ENCODE peak calls at places on chromosomes 2 and 18, in seven cellular contexts. C, K, F, D, S, X and N are unnamed samples.
A peak's percentile ranks its signal among the peaks of the same experiment; 100 is the strongest.

GRCh38 chr2:68907232-68907922 is 36.2 kb upstream of the BMP10 start:
- DNase-seq in C (no peak), K (no peak), F (no peak), D (no peak), S (no peak), X (no peak), N (no peak)

GRCh38 chr2:147792966-147793617 is 51.7 kb upstream of the ACVR2A start:
- DNase-seq in C (no peak), K (no peak), F (no peak), D (no peak), S (no peak), X (no peak), N (no peak)

GRCh38 chr2:72694715-72695496 is 130.9 kb downstream of the EXOC6B start:
- DNase-seq in C (peak; percentile 58), K (peak; percentile 94), F (no peak), D (no peak), S (peak; percentile 5), X (no peak), N (no peak)

GRCh38 chr2:237864940-237865622 is 5.7 kb downstream of the RAMP1 start:
- DNase-seq in C (peak; percentile 68), K (no peak), F (no peak), D (no peak), S (no peak), X (peak; percentile 38), N (no peak)

GRCh38 chr18:22257022-22257543 is 87.7 kb downstream of the GATA6 start:
- DNase-seq in C (no peak), K (no peak), F (no peak), D (no peak), S (no peak), X (no peak), N (no peak)

GRCh38 chr2:230908595-230909191 is 16.3 kb downstream of the GPR55 start:
- DNase-seq in C (no peak), K (peak; percentile 59), F (no peak), D (peak; percentile 70), S (peak; percentile 77), X (no peak), N (peak; percentile 72)

GRCh38 chr18:34083910-34084309 is 140.8 kb downstream of the NOL4 start:
- DNase-seq in C (no peak), K (no peak), F (no peak), D (no peak), S (no peak), X (no peak), N (no peak)

GRCh38 chr18:40179647-40180175 is 1775.3 kb upstream of the PIK3C3 start:
- DNase-seq in C (no peak), K (no peak), F (no peak), D (no peak), S (no peak), X (no peak), N (no peak)

GRCh38 chr2:118112771-118113334 is 24.6 kb downstream of the INSIG2 start:
- DNase-seq in C (no peak), K (peak; percentile 52), F (no peak), D (peak; percentile 87), S (no peak), X (no peak), N (no peak)

GRCh38 chr18:36187138-36187825 is at the start of gene MOCOS:
- DNase-seq in C (peak; percentile 92), K (peak; percentile 68), F (no peak), D (peak; percentile 29), S (peak; percentile 97), X (peak; percentile 94), N (peak; percentile 27)

GRCh38 chr18:25605322-25605721 is 253.4 kb upstream of the ZNF521 start:
- DNase-seq in C (no peak), K (no peak), F (no peak), D (no peak), S (no peak), X (no peak), N (no peak)
- TF ChIP-seq YY1 in C (no peak), K (no peak), F (no peak), D (no peak), S (no peak), X (no peak), N (no peak)

GRCh38 chr2:64844087-64844486 is 145.1 kb upstream of the SLC1A4 start:
- DNase-seq in C (no peak), K (no peak), F (no peak), D (no peak), S (peak; percentile 21), X (no peak), N (no peak)

GRCh38 chr2:64847930-64848329 is 141.3 kb upstream of the SLC1A4 start:
- DNase-seq in C (no peak), K (no peak), F (no peak), D (no peak), S (no peak), X (no peak), N (no peak)

GRCh38 chr2:64846175-64846574 is 143.0 kb upstream of the SLC1A4 start:
- DNase-seq in C (no peak), K (no peak), F (no peak), D (no peak), S (no peak), X (no peak), N (no peak)

GRCh38 chr2:64848363-64848762 is 140.8 kb upstream of the SLC1A4 start:
- DNase-seq in C (no peak), K (no peak), F (no peak), D (no peak), S (no peak), X (no peak), N (no peak)

DNA sequence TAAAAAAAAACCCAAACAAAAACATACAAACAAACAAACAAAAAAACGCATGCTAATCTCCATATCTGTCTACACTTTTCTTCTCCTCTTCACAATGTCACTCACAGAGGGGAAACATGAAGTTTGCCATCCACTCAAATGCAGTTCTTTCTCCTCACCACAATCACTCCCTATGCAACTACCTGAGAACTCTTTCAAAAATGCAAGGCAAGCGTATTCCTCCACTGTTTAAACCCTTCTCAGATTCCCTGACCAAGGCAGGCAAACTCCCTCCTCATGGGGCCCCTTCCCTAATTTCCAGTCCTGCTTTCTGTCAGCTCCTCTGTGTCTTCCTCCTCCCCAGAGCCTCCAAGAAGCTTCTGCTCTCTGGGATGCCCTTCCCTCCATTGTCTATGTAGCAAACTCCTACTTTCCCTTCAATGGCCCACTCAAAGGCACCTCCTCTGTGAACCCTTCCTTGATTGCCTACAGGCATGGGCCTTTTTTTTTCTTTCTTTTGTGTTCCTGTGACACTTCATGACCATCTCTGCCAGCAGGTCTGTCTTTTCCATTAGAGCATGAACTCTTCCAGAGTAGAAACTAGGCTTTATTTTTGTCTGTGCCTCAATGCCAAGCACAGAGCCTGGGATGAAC is 143.8 kb upstream of the SLC1A4 start:
- DNase-seq in C (no peak), K (no peak), F (no peak), D (no peak), S (no peak), X (no peak), N (no peak)
- TF ChIP-seq YY1 in C (no peak), K (no peak), F (no peak), D (no peak), S (no peak), X (no peak), N (no peak)

DNA sequence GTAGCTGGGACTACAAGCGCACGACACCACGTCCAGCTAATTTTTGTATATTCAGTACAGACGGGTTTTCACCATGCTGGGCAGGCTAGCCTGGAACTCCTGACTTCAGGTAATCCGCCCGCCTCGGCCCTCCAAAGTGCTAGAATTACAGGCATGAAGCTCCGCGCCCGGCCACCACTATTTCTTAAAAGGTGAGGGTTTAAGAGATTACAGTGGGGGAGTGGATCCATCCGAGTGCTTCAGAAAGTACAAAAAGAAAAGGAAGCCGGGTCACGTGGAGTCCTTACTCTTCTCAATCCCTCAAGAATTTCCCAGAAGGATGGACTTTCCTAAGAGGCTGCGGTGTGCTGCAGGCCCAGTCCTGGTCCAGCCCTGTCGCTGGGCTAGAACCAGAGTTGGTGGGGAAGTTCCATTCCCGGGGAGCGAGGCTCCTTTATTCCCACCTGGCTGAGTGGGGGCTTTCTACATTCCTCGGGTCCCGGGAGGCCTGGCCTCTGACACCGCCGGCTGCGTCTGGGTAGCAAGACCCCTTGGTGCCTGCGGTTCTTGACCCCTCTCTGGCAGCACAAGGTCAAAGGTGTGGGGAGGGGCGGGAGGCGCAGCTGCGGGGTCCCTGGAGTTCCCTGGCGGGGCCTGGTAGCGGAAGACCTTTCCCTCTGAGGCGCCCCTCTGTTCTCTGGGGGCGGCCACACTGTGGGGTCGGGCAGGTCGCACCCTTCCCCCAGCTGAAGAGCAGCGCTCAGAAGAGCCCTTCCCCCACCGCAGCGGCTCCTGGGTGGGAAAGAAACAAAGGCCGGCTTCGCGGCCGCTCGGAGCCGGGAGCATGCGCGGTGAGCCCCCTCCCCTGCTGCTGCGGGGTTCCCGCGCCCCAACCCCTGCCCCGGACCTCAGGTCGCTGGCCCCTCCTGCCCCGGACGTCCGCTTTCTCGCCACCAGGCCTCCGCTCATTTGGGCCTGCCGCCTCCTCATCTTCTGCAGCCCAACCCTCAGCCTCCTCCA is 146.5 kb downstream of the ANKRD44 start:
- DNase-seq in C (no peak), K (no peak), F (no peak), D (no peak), S (no peak), X (peak; percentile 81), N (no peak)
- TF ChIP-seq YY1 in C (no peak), K (no peak), F (no peak), D (no peak), S (no peak), X (no peak), N (no peak)

DNA sequence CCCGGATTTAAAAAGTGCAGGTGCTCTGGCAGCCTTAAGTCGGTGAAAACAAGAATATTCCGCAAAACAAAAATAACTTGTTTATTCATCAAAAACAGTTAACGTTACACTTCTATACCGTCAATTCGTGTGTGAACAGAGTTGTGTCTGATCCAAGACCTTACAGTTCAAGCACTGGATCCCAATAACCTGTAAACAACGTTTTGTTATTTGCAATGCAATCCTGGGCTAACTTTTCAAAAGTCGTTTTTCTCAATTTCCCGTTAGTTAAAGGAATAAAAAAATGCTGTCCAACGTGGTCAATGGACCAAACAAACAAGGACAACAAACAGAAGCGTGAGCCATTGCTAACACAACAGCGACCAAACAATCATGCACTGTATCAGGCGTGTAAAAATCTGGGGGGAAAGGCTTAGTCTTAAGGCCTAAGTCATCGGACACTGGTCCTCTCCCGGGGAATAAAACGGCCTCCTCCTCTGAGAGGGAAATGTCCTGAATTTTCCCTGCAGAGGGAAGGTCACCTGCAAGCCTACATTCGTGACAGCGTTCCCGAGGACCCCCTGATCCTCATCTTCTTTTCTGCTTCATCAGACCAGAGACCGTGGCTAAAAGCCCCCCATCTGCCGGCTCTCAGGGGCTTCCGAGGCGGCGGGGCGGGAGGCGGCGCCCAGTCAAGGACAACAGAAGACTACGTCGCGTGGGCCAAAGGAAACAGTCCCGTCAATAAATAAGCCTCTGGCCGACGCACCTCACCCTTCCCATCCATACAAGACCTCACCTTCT is 490 bp downstream of the NDUFS1 start:
- DNase-seq in C (no peak), K (peak; percentile 41), F (no peak), D (no peak), S (no peak), X (no peak), N (no peak)
- TF ChIP-seq YY1 in C (no peak), K (no peak), F (no peak), D (no peak), S (no peak), X (no peak), N (no peak)